ENCODE peak calls at places on chromosomes 2 and 18, in ten cellular contexts. One of them, this sample, is unnamed.

GRCh38 chr2:216601632-216602409 is 31.4 kb upstream of the IGFBP2 start:
- DNase-seq in H7: no peak
- DNase-seq in RPMI8226: no peak
- DNase-seq in AG09319: no peak
- DNase-seq in NCI-H774: no peak
- DNase-seq in KG1: no peak
- DNase-seq in HTR-8/SVneo: no peak
- DNase-seq in cardiac muscle cell: no peak
- DNase-seq in T-cell: no peak
- DNase-seq in T-helper 2 cell: no peak
- DNase-seq in this sample: no peak

GRCh38 chr2:226131299-226131784 is 668.3 kb downstream of the IRS1 start:
- DNase-seq in T-cell: no peak
- DNase-seq in KG1: no peak
- DNase-seq in AG09319: no peak
- DNase-seq in NCI-H774: no peak
- DNase-seq in H7: no peak
- DNase-seq in cardiac muscle cell: no peak
- DNase-seq in RPMI8226: no peak
- DNase-seq in T-helper 2 cell: no peak
- DNase-seq in HTR-8/SVneo: no peak
- DNase-seq in this sample: peak; percentile 71

GRCh38 chr18:6015364-6015763 is 120.0 kb upstream of the TMEM200C start:
- DNase-seq in NCI-H774: no peak
- DNase-seq in T-helper 2 cell: no peak
- DNase-seq in cardiac muscle cell: no peak
- DNase-seq in H7: no peak
- DNase-seq in RPMI8226: no peak
- DNase-seq in HTR-8/SVneo: no peak
- DNase-seq in KG1: no peak
- DNase-seq in T-cell: no peak
- DNase-seq in AG09319: no peak
- DNase-seq in this sample: no peak

GRCh38 chr18:52002600-52002999 is 337.4 kb upstream of the DCC start:
- DNase-seq in T-cell: no peak
- DNase-seq in HTR-8/SVneo: no peak
- DNase-seq in T-helper 2 cell: no peak
- DNase-seq in cardiac muscle cell: no peak
- DNase-seq in KG1: no peak
- DNase-seq in NCI-H774: no peak
- DNase-seq in AG09319: no peak
- DNase-seq in RPMI8226: peak; percentile 81
- DNase-seq in H7: no peak
- DNase-seq in this sample: no peak

GRCh38 chr18:23239885-23240608 is 104.8 kb downstream of the CABLES1 start:
- DNase-seq in NCI-H774: no peak
- DNase-seq in cardiac muscle cell: no peak
- DNase-seq in T-cell: no peak
- DNase-seq in RPMI8226: no peak
- DNase-seq in HTR-8/SVneo: no peak
- DNase-seq in H7: no peak
- DNase-seq in KG1: no peak
- DNase-seq in T-helper 2 cell: no peak
- DNase-seq in AG09319: no peak
- DNase-seq in this sample: no peak

GRCh38 chr2:212249451-212249850 is 289.2 kb downstream of the ERBB4 start:
- DNase-seq in T-helper 2 cell: no peak
- DNase-seq in AG09319: peak; percentile 16
- DNase-seq in RPMI8226: peak; percentile 9
- DNase-seq in H7: no peak
- DNase-seq in cardiac muscle cell: peak; percentile 34
- DNase-seq in NCI-H774: no peak
- DNase-seq in KG1: no peak
- DNase-seq in T-cell: no peak
- DNase-seq in HTR-8/SVneo: no peak
- DNase-seq in this sample: no peak

GRCh38 chr2:133716166-133716565 is 147.9 kb upstream of the NCKAP5 start:
- DNase-seq in HTR-8/SVneo: no peak
- DNase-seq in NCI-H774: no peak
- DNase-seq in cardiac muscle cell: no peak
- DNase-seq in H7: no peak
- DNase-seq in AG09319: no peak
- DNase-seq in T-helper 2 cell: no peak
- DNase-seq in T-cell: no peak
- DNase-seq in KG1: no peak
- DNase-seq in RPMI8226: no peak
- DNase-seq in this sample: no peak

GRCh38 chr18:55384115-55384514 is 203.9 kb downstream of the TCF4 start:
- DNase-seq in RPMI8226: no peak
- DNase-seq in H7: no peak
- DNase-seq in AG09319: no peak
- DNase-seq in cardiac muscle cell: no peak
- DNase-seq in HTR-8/SVneo: no peak
- DNase-seq in T-cell: no peak
- DNase-seq in KG1: no peak
- DNase-seq in T-helper 2 cell: no peak
- DNase-seq in NCI-H774: no peak
- DNase-seq in this sample: no peak

GRCh38 chr18:37640504-37640903 is 74.9 kb upstream of the CELF4 start:
- DNase-seq in RPMI8226: no peak
- DNase-seq in cardiac muscle cell: no peak
- DNase-seq in T-helper 2 cell: no peak
- DNase-seq in AG09319: no peak
- DNase-seq in T-cell: no peak
- DNase-seq in NCI-H774: no peak
- DNase-seq in HTR-8/SVneo: no peak
- DNase-seq in H7: no peak
- DNase-seq in KG1: no peak
- DNase-seq in this sample: no peak

GRCh38 chr2:118417417-118418125 is 329.3 kb downstream of the INSIG2 start:
- DNase-seq in HTR-8/SVneo: no peak
- DNase-seq in KG1: no peak
- DNase-seq in NCI-H774: no peak
- DNase-seq in RPMI8226: no peak
- DNase-seq in T-helper 2 cell: no peak
- DNase-seq in H7: no peak
- DNase-seq in AG09319: no peak
- DNase-seq in cardiac muscle cell: no peak
- DNase-seq in T-cell: no peak
- DNase-seq in this sample: no peak

GRCh38 chr2:139031722-139032121 is 251.5 kb upstream of the NXPH2 start:
- DNase-seq in T-helper 2 cell: no peak
- DNase-seq in NCI-H774: no peak
- DNase-seq in H7: peak; percentile 7
- DNase-seq in RPMI8226: peak; percentile 31
- DNase-seq in HTR-8/SVneo: peak; percentile 4
- DNase-seq in KG1: no peak
- DNase-seq in cardiac muscle cell: peak; percentile 20
- DNase-seq in T-cell: no peak
- DNase-seq in AG09319: no peak
- DNase-seq in this sample: no peak

GRCh38 chr2:25740810-25741381 is 67.5 kb upstream of the DTNB start:
- DNase-seq in RPMI8226: no peak
- DNase-seq in cardiac muscle cell: peak; percentile 48
- DNase-seq in NCI-H774: no peak
- DNase-seq in KG1: no peak
- DNase-seq in AG09319: no peak
- DNase-seq in T-cell: no peak
- DNase-seq in T-helper 2 cell: no peak
- DNase-seq in H7: peak; percentile 64
- DNase-seq in HTR-8/SVneo: no peak
- DNase-seq in this sample: no peak

GRCh38 chr18:67600181-67600631 is 83.7 kb upstream of the DSEL start:
- DNase-seq in HTR-8/SVneo: peak; percentile 5
- DNase-seq in cardiac muscle cell: peak; percentile 56
- DNase-seq in NCI-H774: no peak
- DNase-seq in T-helper 2 cell: no peak
- DNase-seq in RPMI8226: no peak
- DNase-seq in AG09319: no peak
- DNase-seq in KG1: no peak
- DNase-seq in H7: no peak
- DNase-seq in T-cell: no peak
- DNase-seq in this sample: no peak

GRCh38 chr18:24987271-24987932 is 364.6 kb downstream of the ZNF521 start:
- DNase-seq in H7: no peak
- DNase-seq in RPMI8226: no peak
- DNase-seq in T-helper 2 cell: no peak
- DNase-seq in cardiac muscle cell: no peak
- DNase-seq in NCI-H774: no peak
- DNase-seq in KG1: no peak
- DNase-seq in AG09319: peak; percentile 32
- DNase-seq in HTR-8/SVneo: no peak
- DNase-seq in T-cell: no peak
- DNase-seq in this sample: peak; percentile 89

GRCh38 chr2:223044916-223045700 is 6.9 kb upstream of the KCNE4 start:
- DNase-seq in KG1: no peak
- DNase-seq in AG09319: no peak
- DNase-seq in T-cell: no peak
- DNase-seq in T-helper 2 cell: no peak
- DNase-seq in NCI-H774: no peak
- DNase-seq in HTR-8/SVneo: no peak
- DNase-seq in H7: no peak
- DNase-seq in cardiac muscle cell: no peak
- DNase-seq in RPMI8226: no peak
- DNase-seq in this sample: no peak

This sample was measured in psoas muscle.